ENCODE peak calls at places on chromosomes 13 and 19, in four cellular contexts. O, Y, C and W are unnamed samples.

GRCh38 chr13:20953245-20953931 is 50.8 kb upstream of the XPO4 start:
- DNase-seq in C (no peak), O (no peak), Y (no peak), W (no peak)

GRCh38 chr13:46615888-46616531 is 63.0 kb downstream of the LRCH1 start:
- DNase-seq in C (no peak), Y (no peak), O (no peak), W (no peak)

GRCh38 chr13:96081888-96082287 is 8.0 kb upstream of the HS6ST3 start:
- DNase-seq in C (no peak), Y (no peak), O (no peak), W (no peak)

GRCh38 chr13:27194895-27195764 is 23.5 kb upstream of the USP12 start:
- DNase-seq in Y (no peak), C (no peak), O (no peak), W (no peak)

GRCh38 chr19:4980838-4981680 is 12.1 kb downstream of the KDM4B start:
- DNase-seq in C (no peak), O (no peak), Y (no peak), W (no peak)

GRCh38 chr13:98293103-98293502 is 116.0 kb upstream of the RNF113B start:
- DNase-seq in C (no peak), O (no peak), Y (no peak), W (no peak)

GRCh38 chr13:50089633-50090032 is 74.4 kb downstream of the KCNRG start:
- DNase-seq in Y (no peak), O (no peak), C (no peak), W (no peak)

GRCh38 chr19:7421941-7422744 is 66.7 kb downstream of the PEX11G start:
- DNase-seq in C (no peak), Y (no peak), O (no peak), W (no peak)

GRCh38 chr13:73722120-73722519 is 412.1 kb downstream of the KLF12 start:
- DNase-seq in Y (no peak), O (no peak), C (no peak), W (no peak)

GRCh38 chr19:41521860-41522555 is 54.0 kb upstream of the CEACAM21 start:
- DNase-seq in Y (no peak), O (no peak), C (no peak), W (no peak)

GRCh38 chr13:85170372-85170771 is 628.8 kb downstream of the SLITRK6 start:
- DNase-seq in O (no peak), C (no peak), Y (no peak), W (no peak)

GRCh38 chr13:112055032-112055416 is 11.9 kb upstream of the SOX1 start:
- DNase-seq in Y (no peak), C (no peak), O (no peak), W (no peak)

GRCh38 chr19:3544742-3545668 is 6.0 kb downstream of the TEKTIP1 start:
- DNase-seq in O (peak), Y (peak), C (peak), W (peak)

GRCh38 chr13:43573787-43574562 is 212.8 kb downstream of the ENOX1 start:
- DNase-seq in O (no peak), Y (no peak), C (no peak), W (no peak)

GRCh38 chr19:44303305-44303704 is 1.5 kb downstream of the ZNF235 start:
- DNase-seq in O (no peak), C (no peak), Y (no peak), W (no peak)

GRCh38 chr13:20441066-20441465 is 84.6 kb downstream of the CRYL1 start:
- DNase-seq in Y (no peak), O (no peak), C (no peak), W (no peak)

GRCh38 chr19:13309853-13310252 is 159.6 kb downstream of the IER2 start:
- DNase-seq in Y (no peak), C (no peak), O (no peak), W (no peak)

GRCh38 chr13:102580552-102581169 is 16.1 kb upstream of the TPP2 start:
- DNase-seq in Y (no peak), O (no peak), C (no peak), W (no peak)

GRCh38 chr19:33505168-33505567 is 16.4 kb downstream of the PEPD start:
- DNase-seq in C (no peak), Y (no peak), O (no peak), W (no peak)

GRCh38 chr13:30354481-30355404 is 47.4 kb upstream of the KATNAL1 start:
- DNase-seq in Y (no peak), O (no peak), C (no peak), W (no peak)

GRCh38 chr13:30353060-30353459 is 45.7 kb upstream of the KATNAL1 start:
- DNase-seq in C (no peak), Y (no peak), O (no peak), W (no peak)

GRCh38 chr13:30353601-30354000 is 46.2 kb upstream of the KATNAL1 start:
- DNase-seq in O (no peak), Y (no peak), C (no peak), W (no peak)

GRCh38 chr13:30355839-30356238 is 48.5 kb upstream of the KATNAL1 start:
- DNase-seq in C (no peak), Y (no peak), O (no peak), W (no peak)

GRCh38 chr13:30355405-30355741 is 48.0 kb upstream of the KATNAL1 start:
- DNase-seq in O (no peak), Y (no peak), C (no peak), W (no peak)
- TF ChIP-seq CTCF in O (peak), Y (peak), C (peak), W (peak)

GRCh38 chr13:81048026-81048461 is 707.1 kb upstream of the SPRY2 start:
- DNase-seq in Y (no peak), C (no peak), O (no peak), W (no peak)

GRCh38 chr13:81051873-81052272 is 710.9 kb upstream of the SPRY2 start:
- DNase-seq in O (no peak), C (no peak), Y (no peak), W (no peak)
- TF ChIP-seq CTCF in O (no peak), C (no peak), Y (no peak), W (no peak)

GRCh38 chr13:110444226-110444653 is 117.3 kb downstream of the RAB20 start:
- DNase-seq in O (no peak), C (no peak), Y (no peak), W (no peak)
- TF ChIP-seq CTCF in O (peak), C (no peak), Y (no peak), W (peak)

GRCh38 chr19:58518261-58519086 is 1.1 kb downstream of the ZBTB45 start:
- DNase-seq in Y (no peak), C (no peak), O (no peak), W (no peak)
- TF ChIP-seq CTCF in Y (no peak), C (peak), O (peak), W (peak)

GRCh38 chr19:2096543-2097329 is at the start of gene IZUMO4:
- DNase-seq in C (peak), Y (peak), O (peak), W (peak)
- TF ChIP-seq CTCF in C (peak), Y (peak), O (peak), W (peak)

GRCh38 chr13:80035096-80035495 is 305.8 kb downstream of the SPRY2 start:
- DNase-seq in O (no peak), Y (no peak), C (no peak), W (no peak)

GRCh38 chr13:80029170-80029569 is 311.8 kb downstream of the SPRY2 start:
- DNase-seq in O (no peak), Y (no peak), C (no peak), W (no peak)

GRCh38 chr13:80033286-80033685 is 307.6 kb downstream of the SPRY2 start:
- DNase-seq in O (no peak), C (no peak), Y (no peak), W (no peak)

GRCh38 chr13:80030491-80030890 is 310.4 kb downstream of the SPRY2 start:
- DNase-seq in Y (peak), C (no peak), O (no peak), W (no peak)
- TF ChIP-seq CTCF in Y (no peak), C (peak), O (peak), W (peak)